ENCODE peak calls at places on chromosome 18, in seven cellular contexts. One of them, this sample, is unnamed.

GRCh38 chr18:62741118-62741566 is 25.8 kb downstream of the PHLPP1 start:
- DNase-seq in CD8-positive, alpha-beta T cell: no peak
- DNase-seq in lung: no peak
- DNase-seq in transverse colon: peak; percentile 42
- DNase-seq in Panc1: no peak
- DNase-seq in lower lobe of right lung: no peak
- DNase-seq in foreskin keratinocyte: peak; percentile 54
- DNase-seq in this sample: peak; percentile 60

GRCh38 chr18:49045585-49045984 is 94.8 kb upstream of the SMAD7 start:
- DNase-seq in Panc1: no peak
- DNase-seq in transverse colon: no peak
- DNase-seq in lung: no peak
- DNase-seq in lower lobe of right lung: no peak
- DNase-seq in foreskin keratinocyte: no peak
- DNase-seq in CD8-positive, alpha-beta T cell: no peak
- DNase-seq in this sample: no peak

GRCh38 chr18:47912343-47912742 is 18.1 kb downstream of the SMAD2 start:
- DNase-seq in lower lobe of right lung: no peak
- DNase-seq in transverse colon: no peak
- DNase-seq in foreskin keratinocyte: peak; percentile 52
- DNase-seq in lung: no peak
- DNase-seq in CD8-positive, alpha-beta T cell: no peak
- DNase-seq in Panc1: no peak
- DNase-seq in this sample: no peak

GRCh38 chr18:63789327-63789726 is 14.1 kb downstream of the SERPINB7 start:
- DNase-seq in CD8-positive, alpha-beta T cell: no peak
- DNase-seq in lower lobe of right lung: no peak
- DNase-seq in Panc1: no peak
- DNase-seq in foreskin keratinocyte: no peak
- DNase-seq in transverse colon: no peak
- DNase-seq in lung: no peak
- DNase-seq in this sample: no peak

GRCh38 chr18:48328473-48329205 is 80.5 kb downstream of the ZBTB7C start:
- DNase-seq in transverse colon: no peak
- DNase-seq in lung: no peak
- DNase-seq in CD8-positive, alpha-beta T cell: no peak
- DNase-seq in foreskin keratinocyte: peak; percentile 49
- DNase-seq in Panc1: no peak
- DNase-seq in lower lobe of right lung: no peak
- DNase-seq in this sample: no peak

GRCh38 chr18:61388010-61388409 is 54.8 kb downstream of the CDH20 start:
- DNase-seq in CD8-positive, alpha-beta T cell: no peak
- DNase-seq in lower lobe of right lung: no peak
- DNase-seq in lung: no peak
- DNase-seq in foreskin keratinocyte: no peak
- DNase-seq in transverse colon: peak; percentile 32
- DNase-seq in Panc1: no peak
- DNase-seq in this sample: no peak

GRCh38 chr18:28476302-28476701 is 299.4 kb upstream of the CDH2 start:
- DNase-seq in CD8-positive, alpha-beta T cell: no peak
- DNase-seq in foreskin keratinocyte: no peak
- DNase-seq in lung: no peak
- DNase-seq in lower lobe of right lung: no peak
- DNase-seq in Panc1: no peak
- DNase-seq in transverse colon: no peak
- DNase-seq in this sample: no peak

GRCh38 chr18:77062518-77063003 is 70.0 kb downstream of the MBP start:
- DNase-seq in lower lobe of right lung: no peak
- DNase-seq in CD8-positive, alpha-beta T cell: no peak
- DNase-seq in lung: no peak
- DNase-seq in Panc1: no peak
- DNase-seq in transverse colon: no peak
- DNase-seq in foreskin keratinocyte: no peak
- DNase-seq in this sample: no peak

GRCh38 chr18:62984656-62985315 is 269.4 kb downstream of the PHLPP1 start:
- DNase-seq in foreskin keratinocyte: no peak
- DNase-seq in CD8-positive, alpha-beta T cell: no peak
- DNase-seq in lower lobe of right lung: no peak
- DNase-seq in Panc1: no peak
- DNase-seq in lung: no peak
- DNase-seq in transverse colon: no peak
- DNase-seq in this sample: no peak

GRCh38 chr18:67001052-67001451 is 397.2 kb upstream of the CDH19 start:
- DNase-seq in transverse colon: no peak
- DNase-seq in lower lobe of right lung: no peak
- DNase-seq in lung: no peak
- DNase-seq in CD8-positive, alpha-beta T cell: no peak
- DNase-seq in foreskin keratinocyte: no peak
- DNase-seq in Panc1: no peak
- DNase-seq in this sample: no peak

GRCh38 chr18:77124452-77124922 is 8.1 kb downstream of the MBP start:
- DNase-seq in lower lobe of right lung: no peak
- DNase-seq in Panc1: no peak
- DNase-seq in foreskin keratinocyte: no peak
- DNase-seq in lung: no peak
- DNase-seq in CD8-positive, alpha-beta T cell: no peak
- DNase-seq in transverse colon: no peak
- DNase-seq in this sample: no peak

GRCh38 chr18:10122116-10122515 is 208.3 kb downstream of the VAPA start:
- DNase-seq in foreskin keratinocyte: peak; percentile 55
- DNase-seq in transverse colon: no peak
- DNase-seq in lower lobe of right lung: no peak
- DNase-seq in Panc1: no peak
- DNase-seq in CD8-positive, alpha-beta T cell: no peak
- DNase-seq in lung: no peak
- DNase-seq in this sample: peak; percentile 26

GRCh38 chr18:3245185-3245564 is 2.4 kb upstream of the MYL12A start:
- DNase-seq in Panc1: no peak
- DNase-seq in lower lobe of right lung: no peak
- DNase-seq in lung: no peak
- DNase-seq in CD8-positive, alpha-beta T cell: no peak
- DNase-seq in transverse colon: no peak
- DNase-seq in foreskin keratinocyte: no peak
- DNase-seq in this sample: no peak

GRCh38 chr18:3852321-3852720 is 402.3 kb downstream of the TGIF1 start:
- DNase-seq in lower lobe of right lung: no peak
- DNase-seq in Panc1: no peak
- DNase-seq in transverse colon: no peak
- DNase-seq in CD8-positive, alpha-beta T cell: no peak
- DNase-seq in foreskin keratinocyte: no peak
- DNase-seq in lung: no peak
- DNase-seq in this sample: no peak

GRCh38 chr18:5430131-5430530 is 113.7 kb downstream of the EPB41L3 start:
- DNase-seq in Panc1: no peak
- DNase-seq in lower lobe of right lung: no peak
- DNase-seq in CD8-positive, alpha-beta T cell: no peak
- DNase-seq in transverse colon: no peak
- DNase-seq in lung: no peak
- DNase-seq in foreskin keratinocyte: no peak
- DNase-seq in this sample: no peak

GRCh38 chr18:59264651-59265245 is 8.5 kb downstream of the RAX start:
- DNase-seq in Panc1: no peak
- DNase-seq in lower lobe of right lung: no peak
- DNase-seq in transverse colon: no peak
- DNase-seq in foreskin keratinocyte: no peak
- DNase-seq in CD8-positive, alpha-beta T cell: no peak
- DNase-seq in lung: no peak
- DNase-seq in this sample: no peak

GRCh38 chr18:6058941-6059340 is 163.6 kb upstream of the TMEM200C start:
- DNase-seq in CD8-positive, alpha-beta T cell: no peak
- DNase-seq in lower lobe of right lung: no peak
- DNase-seq in Panc1: no peak
- DNase-seq in transverse colon: no peak
- DNase-seq in foreskin keratinocyte: no peak
- DNase-seq in lung: no peak
- DNase-seq in this sample: no peak

GRCh38 chr18:46097378-46097852 is 681 bp downstream of the ATP5F1A start:
- DNase-seq in lower lobe of right lung: no peak
- DNase-seq in foreskin keratinocyte: no peak
- DNase-seq in lung: no peak
- DNase-seq in CD8-positive, alpha-beta T cell: no peak
- DNase-seq in Panc1: no peak
- DNase-seq in transverse colon: no peak
- DNase-seq in this sample: no peak

GRCh38 chr18:13836559-13836958 is 12.6 kb downstream of the MC5R start:
- DNase-seq in lower lobe of right lung: no peak
- DNase-seq in transverse colon: no peak
- DNase-seq in CD8-positive, alpha-beta T cell: no peak
- DNase-seq in foreskin keratinocyte: no peak
- DNase-seq in lung: no peak
- DNase-seq in Panc1: no peak
- DNase-seq in this sample: no peak

GRCh38 chr18:74478876-74479275 is 17.3 kb upstream of the CNDP2 start:
- DNase-seq in CD8-positive, alpha-beta T cell: no peak
- DNase-seq in lower lobe of right lung: no peak
- DNase-seq in foreskin keratinocyte: no peak
- DNase-seq in transverse colon: no peak
- DNase-seq in Panc1: no peak
- DNase-seq in lung: no peak
- DNase-seq in this sample: no peak

GRCh38 chr18:74478316-74478715 is 17.8 kb upstream of the CNDP2 start:
- DNase-seq in lung: no peak
- DNase-seq in transverse colon: no peak
- DNase-seq in Panc1: no peak
- DNase-seq in foreskin keratinocyte: no peak
- DNase-seq in CD8-positive, alpha-beta T cell: no peak
- DNase-seq in lower lobe of right lung: no peak
- DNase-seq in this sample: no peak

GRCh38 chr18:74477771-74478170 is 18.4 kb upstream of the CNDP2 start:
- DNase-seq in Panc1: no peak
- DNase-seq in foreskin keratinocyte: no peak
- DNase-seq in CD8-positive, alpha-beta T cell: no peak
- DNase-seq in transverse colon: no peak
- DNase-seq in lung: no peak
- DNase-seq in lower lobe of right lung: no peak
- DNase-seq in this sample: no peak

GRCh38 chr18:74473976-74474375 is 16.9 kb upstream of the DIPK1C start:
- DNase-seq in Panc1: no peak
- DNase-seq in transverse colon: no peak
- DNase-seq in lower lobe of right lung: no peak
- DNase-seq in lung: no peak
- DNase-seq in foreskin keratinocyte: no peak
- DNase-seq in CD8-positive, alpha-beta T cell: no peak
- DNase-seq in this sample: no peak

DNA sequence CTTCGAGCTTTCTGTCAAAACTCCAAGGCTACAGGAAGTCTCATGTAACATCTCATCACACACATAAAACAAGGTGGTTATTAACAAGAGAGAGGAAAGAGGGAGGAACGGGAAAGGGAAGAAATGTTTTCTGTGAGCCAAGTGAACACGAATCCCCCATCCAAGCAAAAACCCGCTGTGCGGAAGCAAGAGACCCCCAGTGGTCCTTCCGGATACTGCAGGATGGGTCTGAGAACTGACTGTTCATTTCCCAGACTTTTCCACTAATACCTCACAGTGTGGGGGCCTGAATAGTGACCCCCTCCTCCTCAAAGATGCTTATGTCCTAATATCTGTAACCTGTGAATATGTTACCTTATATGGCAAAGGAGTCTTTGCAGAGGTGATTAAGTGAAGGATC is 19.0 kb upstream of the DIPK1C start:
- DNase-seq in lower lobe of right lung: no peak
- DNase-seq in foreskin keratinocyte: no peak
- DNase-seq in CD8-positive, alpha-beta T cell: no peak
- DNase-seq in Panc1: no peak
- DNase-seq in transverse colon: no peak
- DNase-seq in lung: no peak
- DNase-seq in this sample: no peak
- TF ChIP-seq CTCF in lower lobe of right lung: peak; percentile 41
- TF ChIP-seq CTCF in foreskin keratinocyte: peak; percentile 44
- TF ChIP-seq CTCF in CD8-positive, alpha-beta T cell: no peak
- TF ChIP-seq CTCF in Panc1: peak; percentile 83
- TF ChIP-seq CTCF in transverse colon: no peak
- TF ChIP-seq CTCF in lung: no peak
- TF ChIP-seq CTCF in this sample: no peak

DNA sequence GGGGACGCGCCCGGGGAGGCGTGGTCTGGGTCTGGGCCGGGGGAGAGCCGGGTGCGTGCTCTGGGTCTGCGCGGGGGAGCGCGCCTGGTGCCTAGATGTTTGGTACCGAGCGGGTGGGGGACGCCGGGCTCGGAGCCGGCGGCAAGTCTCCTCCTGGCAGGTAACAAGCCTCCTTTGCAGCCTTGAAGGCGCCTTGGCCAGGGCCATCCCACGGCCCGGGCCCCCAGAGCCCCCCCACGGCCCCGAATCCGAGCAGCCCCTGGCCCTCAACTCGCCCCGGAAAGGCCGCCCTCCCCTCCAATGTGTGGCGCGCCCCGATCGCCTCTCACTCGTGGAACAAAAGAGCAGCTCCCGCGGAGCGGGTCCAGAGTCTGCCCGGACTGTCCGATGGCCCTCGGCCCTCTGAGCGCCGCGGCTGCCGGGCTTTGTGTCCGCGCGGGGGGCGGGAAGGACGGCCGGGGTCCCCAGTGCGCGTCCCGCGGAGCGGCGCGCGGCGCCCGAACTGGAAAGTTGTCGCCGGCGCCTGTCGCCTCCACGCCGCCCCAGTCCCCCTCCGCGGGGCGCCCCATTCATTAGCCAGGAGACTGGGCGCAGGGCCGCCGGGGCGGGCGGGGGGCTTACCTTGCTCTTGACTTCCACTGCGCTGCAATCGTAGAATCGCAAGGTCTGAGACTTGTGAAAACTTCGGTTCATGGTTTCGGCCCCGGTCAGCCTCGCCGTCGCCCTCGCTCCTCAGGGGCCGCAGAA is 485 bp downstream of the PARD6G start:
- DNase-seq in lung: peak; percentile 28
- DNase-seq in foreskin keratinocyte: no peak
- DNase-seq in lower lobe of right lung: no peak
- DNase-seq in CD8-positive, alpha-beta T cell: no peak
- DNase-seq in Panc1: no peak
- DNase-seq in transverse colon: no peak
- DNase-seq in this sample: peak; percentile 83
- H3K27ac ChIP-seq in lung: no peak overlapping the region
- H3K27ac ChIP-seq in foreskin keratinocyte: peak overlapping the region; percentile 88
- H3K27ac ChIP-seq in lower lobe of right lung: no peak overlapping the region
- H3K27ac ChIP-seq in CD8-positive, alpha-beta T cell: no peak overlapping the region
- H3K27ac ChIP-seq in Panc1: no peak overlapping the region
- H3K27ac ChIP-seq in transverse colon: peak overlapping the region; percentile 48
- H3K27ac ChIP-seq in this sample: peak overlapping the region; percentile 92

DNA sequence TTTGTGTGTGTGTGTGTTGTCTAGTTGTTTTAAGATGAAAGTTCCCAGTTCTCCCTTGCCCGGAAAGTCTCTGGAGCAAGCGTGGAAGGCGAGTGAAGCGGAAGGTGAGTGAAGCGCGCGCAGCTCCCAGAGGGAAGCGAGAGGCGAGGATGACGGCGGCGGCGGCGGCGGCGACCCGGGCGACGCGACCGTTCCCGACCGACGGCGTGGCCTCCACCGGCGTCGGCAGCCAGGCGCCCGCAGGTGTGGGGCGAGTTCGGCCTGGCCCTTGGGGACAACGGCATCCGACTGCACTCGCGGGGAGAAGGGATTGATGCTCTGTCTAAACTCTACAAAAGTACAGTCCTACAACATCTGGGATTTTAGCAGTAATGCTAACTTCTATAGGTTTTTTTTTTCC is 321.8 kb downstream of the CELF4 start:
- DNase-seq in transverse colon: no peak
- DNase-seq in Panc1: no peak
- DNase-seq in lower lobe of right lung: no peak
- DNase-seq in CD8-positive, alpha-beta T cell: no peak
- DNase-seq in lung: no peak
- DNase-seq in foreskin keratinocyte: no peak
- DNase-seq in this sample: no peak
- TF ChIP-seq CTCF in transverse colon: no peak
- TF ChIP-seq CTCF in Panc1: no peak
- TF ChIP-seq CTCF in lower lobe of right lung: no peak
- TF ChIP-seq CTCF in CD8-positive, alpha-beta T cell: no peak
- TF ChIP-seq CTCF in lung: no peak
- TF ChIP-seq CTCF in foreskin keratinocyte: no peak
- TF ChIP-seq CTCF in this sample: no peak

GRCh38 chr18:75823376-75823950 is 396.0 kb upstream of the SMIM21 start:
- DNase-seq in transverse colon: no peak
- DNase-seq in foreskin keratinocyte: no peak
- DNase-seq in lower lobe of right lung: no peak
- DNase-seq in lung: no peak
- DNase-seq in CD8-positive, alpha-beta T cell: no peak
- DNase-seq in Panc1: no peak
- DNase-seq in this sample: no peak
- H3K27ac ChIP-seq in transverse colon: peak overlapping the region; percentile 49
- H3K27ac ChIP-seq in foreskin keratinocyte: no peak overlapping the region
- H3K27ac ChIP-seq in lower lobe of right lung: no peak overlapping the region
- H3K27ac ChIP-seq in lung: no peak overlapping the region
- H3K27ac ChIP-seq in CD8-positive, alpha-beta T cell: no peak overlapping the region
- H3K27ac ChIP-seq in Panc1: no peak overlapping the region
- H3K27ac ChIP-seq in this sample: no peak overlapping the region

This sample was measured in RWPE1.